ENCODE peak calls at places on chromosomes 4 and X, in ten cellular contexts. One of them, this sample, is unnamed.

GRCh38 chr4:17814140-17814539 is 3.4 kb downstream of the NCAPG start:
- DNase-seq in NAMALWA: no peak
- DNase-seq in body of pancreas: no peak
- DNase-seq in amniotic stem cell: no peak
- DNase-seq in M059J: peak; percentile 77
- DNase-seq in IMR-90: peak; percentile 59
- DNase-seq in HEK293T: no peak
- DNase-seq in NCI-H1436: no peak
- DNase-seq in NCI-H1092 treated with DMSO at 0.1 percent for 48 hours: no peak
- DNase-seq in activated CD8-positive, alpha-beta memory T cell treated with anti-CD3 and anti-CD28 coated beads, Interleukin-2, amount 50 U/mL, for 48 hours: no peak
- DNase-seq in this sample: no peak

GRCh38 chr4:108383157-108383556 is 214.4 kb upstream of the LEF1 start:
- DNase-seq in HEK293T: no peak
- DNase-seq in M059J: no peak
- DNase-seq in NCI-H1092 treated with DMSO at 0.1 percent for 48 hours: no peak
- DNase-seq in amniotic stem cell: no peak
- DNase-seq in activated CD8-positive, alpha-beta memory T cell treated with anti-CD3 and anti-CD28 coated beads, Interleukin-2, amount 50 U/mL, for 48 hours: no peak
- DNase-seq in NAMALWA: no peak
- DNase-seq in NCI-H1436: no peak
- DNase-seq in IMR-90: no peak
- DNase-seq in body of pancreas: no peak
- DNase-seq in this sample: no peak

GRCh38 chr4:99504804-99505502 is 5.9 kb upstream of the C4orf17 start:
- DNase-seq in HEK293T: no peak
- DNase-seq in NCI-H1436: no peak
- DNase-seq in amniotic stem cell: no peak
- DNase-seq in activated CD8-positive, alpha-beta memory T cell treated with anti-CD3 and anti-CD28 coated beads, Interleukin-2, amount 50 U/mL, for 48 hours: no peak
- DNase-seq in M059J: no peak
- DNase-seq in NCI-H1092 treated with DMSO at 0.1 percent for 48 hours: no peak
- DNase-seq in NAMALWA: no peak
- DNase-seq in IMR-90: no peak
- DNase-seq in body of pancreas: peak; percentile 7
- DNase-seq in this sample: no peak

GRCh38 chr4:11623726-11624037 is 195.0 kb upstream of the HS3ST1 start:
- DNase-seq in M059J: peak; percentile 23
- DNase-seq in amniotic stem cell: no peak
- DNase-seq in body of pancreas: peak; percentile 45
- DNase-seq in NCI-H1092 treated with DMSO at 0.1 percent for 48 hours: no peak
- DNase-seq in NCI-H1436: no peak
- DNase-seq in IMR-90: peak; percentile 27
- DNase-seq in activated CD8-positive, alpha-beta memory T cell treated with anti-CD3 and anti-CD28 coated beads, Interleukin-2, amount 50 U/mL, for 48 hours: no peak
- DNase-seq in NAMALWA: peak; percentile 11
- DNase-seq in HEK293T: no peak
- DNase-seq in this sample: no peak

GRCh38 chr4:113683143-113683542 is 78.4 kb downstream of the CAMK2D start:
- DNase-seq in NAMALWA: peak; percentile 83
- DNase-seq in HEK293T: no peak
- DNase-seq in IMR-90: no peak
- DNase-seq in NCI-H1092 treated with DMSO at 0.1 percent for 48 hours: peak; percentile 37
- DNase-seq in NCI-H1436: peak; percentile 80
- DNase-seq in amniotic stem cell: no peak
- DNase-seq in activated CD8-positive, alpha-beta memory T cell treated with anti-CD3 and anti-CD28 coated beads, Interleukin-2, amount 50 U/mL, for 48 hours: peak; percentile 72
- DNase-seq in M059J: no peak
- DNase-seq in body of pancreas: no peak
- DNase-seq in this sample: no peak

GRCh38 chrX:16838202-16839066 is 31.7 kb downstream of the RBBP7 start:
- DNase-seq in NCI-H1436: no peak
- DNase-seq in M059J: peak; percentile 86
- DNase-seq in HEK293T: no peak
- DNase-seq in IMR-90: peak; percentile 80
- DNase-seq in activated CD8-positive, alpha-beta memory T cell treated with anti-CD3 and anti-CD28 coated beads, Interleukin-2, amount 50 U/mL, for 48 hours: no peak
- DNase-seq in amniotic stem cell: peak; percentile 34
- DNase-seq in NAMALWA: no peak
- DNase-seq in body of pancreas: peak; percentile 37
- DNase-seq in NCI-H1092 treated with DMSO at 0.1 percent for 48 hours: no peak
- DNase-seq in this sample: no peak

GRCh38 chr4:1209821-1210220 is 37.4 kb upstream of the SPON2 start:
- DNase-seq in NCI-H1092 treated with DMSO at 0.1 percent for 48 hours: no peak
- DNase-seq in NCI-H1436: no peak
- DNase-seq in HEK293T: no peak
- DNase-seq in amniotic stem cell: no peak
- DNase-seq in NAMALWA: no peak
- DNase-seq in M059J: no peak
- DNase-seq in body of pancreas: peak; percentile 42
- DNase-seq in IMR-90: peak; percentile 80
- DNase-seq in activated CD8-positive, alpha-beta memory T cell treated with anti-CD3 and anti-CD28 coated beads, Interleukin-2, amount 50 U/mL, for 48 hours: no peak
- DNase-seq in this sample: no peak

GRCh38 chr4:124566030-124566429 is 146.5 kb downstream of the ANKRD50 start:
- DNase-seq in activated CD8-positive, alpha-beta memory T cell treated with anti-CD3 and anti-CD28 coated beads, Interleukin-2, amount 50 U/mL, for 48 hours: no peak
- DNase-seq in NAMALWA: no peak
- DNase-seq in body of pancreas: no peak
- DNase-seq in HEK293T: no peak
- DNase-seq in NCI-H1436: no peak
- DNase-seq in M059J: no peak
- DNase-seq in NCI-H1092 treated with DMSO at 0.1 percent for 48 hours: no peak
- DNase-seq in IMR-90: no peak
- DNase-seq in amniotic stem cell: no peak
- DNase-seq in this sample: no peak

GRCh38 chrX:6917666-6918065 is 229.8 kb upstream of the STS start:
- DNase-seq in NCI-H1436: no peak
- DNase-seq in HEK293T: no peak
- DNase-seq in activated CD8-positive, alpha-beta memory T cell treated with anti-CD3 and anti-CD28 coated beads, Interleukin-2, amount 50 U/mL, for 48 hours: no peak
- DNase-seq in amniotic stem cell: no peak
- DNase-seq in M059J: no peak
- DNase-seq in body of pancreas: no peak
- DNase-seq in NCI-H1092 treated with DMSO at 0.1 percent for 48 hours: no peak
- DNase-seq in NAMALWA: no peak
- DNase-seq in IMR-90: no peak
- DNase-seq in this sample: no peak

GRCh38 chr4:21366312-21366711 is 582.3 kb downstream of the KCNIP4 start:
- DNase-seq in NCI-H1092 treated with DMSO at 0.1 percent for 48 hours: no peak
- DNase-seq in IMR-90: no peak
- DNase-seq in NCI-H1436: no peak
- DNase-seq in NAMALWA: no peak
- DNase-seq in M059J: no peak
- DNase-seq in HEK293T: no peak
- DNase-seq in amniotic stem cell: no peak
- DNase-seq in body of pancreas: no peak
- DNase-seq in activated CD8-positive, alpha-beta memory T cell treated with anti-CD3 and anti-CD28 coated beads, Interleukin-2, amount 50 U/mL, for 48 hours: no peak
- DNase-seq in this sample: no peak

GRCh38 chr4:155392486-155393184 is 15.9 kb upstream of the MAP9 start:
- DNase-seq in NAMALWA: no peak
- DNase-seq in NCI-H1092 treated with DMSO at 0.1 percent for 48 hours: no peak
- DNase-seq in activated CD8-positive, alpha-beta memory T cell treated with anti-CD3 and anti-CD28 coated beads, Interleukin-2, amount 50 U/mL, for 48 hours: no peak
- DNase-seq in body of pancreas: no peak
- DNase-seq in IMR-90: peak; percentile 84
- DNase-seq in HEK293T: no peak
- DNase-seq in M059J: peak; percentile 87
- DNase-seq in NCI-H1436: no peak
- DNase-seq in amniotic stem cell: no peak
- DNase-seq in this sample: no peak